ENCODE peak calls at places on chromosomes 4 and X, in seven cellular contexts. L is K562, K is NB4, P is prostate gland, Y is H1, M is stomach, D is tibial nerve. H is an unnamed sample.

GRCh38 chrX:31333181-31333831 is 261.5 kb upstream of the FTHL17 start:
- DNase-seq in L (no peak), K (no peak), P (no peak), Y (no peak), M (no peak), D (no peak), H (no peak)

GRCh38 chr4:165757426-165757825 is 115.6 kb upstream of the TLL1 start:
- DNase-seq in L (no peak), K (no peak), P (no peak), Y (no peak), M (no peak), D (no peak), H (no peak)

GRCh38 chrX:22950278-22951266 is 49.2 kb upstream of the DDX53 start:
- DNase-seq in L (no peak), K (peak; percentile 59), P (no peak), Y (no peak), M (no peak), D (no peak), H (peak; percentile 44)

GRCh38 chrX:10598540-10598939 is 21.8 kb downstream of the MID1 start:
- DNase-seq in L (no peak), K (no peak), P (no peak), Y (no peak), M (no peak), D (no peak), H (peak; percentile 37)

GRCh38 chrX:123087326-123087725 is 96.8 kb upstream of the GRIA3 start:
- DNase-seq in L (no peak), K (peak; percentile 44), P (no peak), Y (no peak), M (no peak), D (no peak), H (no peak)

GRCh38 chrX:50448565-50448964 is 22.1 kb downstream of the DGKK start:
- DNase-seq in L (peak; percentile 21), K (peak; percentile 71), P (no peak), Y (no peak), M (no peak), D (no peak), H (no peak)

GRCh38 chr4:113467581-113467980 is 294.0 kb downstream of the CAMK2D start:
- DNase-seq in L (no peak), K (peak; percentile 23), P (no peak), Y (no peak), M (no peak), D (peak; percentile 39), H (no peak)

GRCh38 chrX:53481093-53481492 is 46.9 kb upstream of the HSD17B10 start:
- DNase-seq in L (peak; percentile 28), K (peak; percentile 45), P (no peak), Y (no peak), M (peak; percentile 26), D (no peak), H (peak; percentile 12)

GRCh38 chr4:123564758-123565346 is 168.3 kb downstream of the SPRY1 start:
- DNase-seq in L (peak; percentile 74), K (peak; percentile 91), P (peak; percentile 35), Y (peak; percentile 41), M (peak; percentile 52), D (peak; percentile 41), H (peak; percentile 69)

GRCh38 chrX:119474615-119475388 is 6.6 kb downstream of the SLC25A5 start:
- DNase-seq in L (no peak), K (no peak), P (no peak), Y (no peak), M (no peak), D (no peak), H (no peak)

GRCh38 chr4:149113804-149114430 is 671.7 kb upstream of the NR3C2 start:
- DNase-seq in L (no peak), K (no peak), P (no peak), Y (no peak), M (no peak), D (no peak), H (no peak)

GRCh38 chrX:1453390-1453783 is 678 bp upstream of the ASMTL start:
- DNase-seq in L (no peak), K (no peak), P (no peak), Y (no peak), M (no peak), D (no peak), H (no peak)
- H3K4me3 ChIP-seq in L (peak overlapping the region; percentile 49), K (no peak overlapping the region), P (peak overlapping the region; percentile 38), Y (peak overlapping the region; percentile 55), M (peak overlapping the region; percentile 66), D (peak overlapping the region; percentile 44), H (peak overlapping the region; percentile 38)

GRCh38 chrX:141180851-141181250 is 3.9 kb upstream of the LDOC1 start:
- DNase-seq in L (no peak), K (no peak), P (no peak), Y (no peak), M (no peak), D (no peak), H (no peak)

GRCh38 chrX:141175786-141176185 is 1.1 kb downstream of the LDOC1 start:
- DNase-seq in L (no peak), K (no peak), P (no peak), Y (no peak), M (no peak), D (no peak), H (no peak)

DNA sequence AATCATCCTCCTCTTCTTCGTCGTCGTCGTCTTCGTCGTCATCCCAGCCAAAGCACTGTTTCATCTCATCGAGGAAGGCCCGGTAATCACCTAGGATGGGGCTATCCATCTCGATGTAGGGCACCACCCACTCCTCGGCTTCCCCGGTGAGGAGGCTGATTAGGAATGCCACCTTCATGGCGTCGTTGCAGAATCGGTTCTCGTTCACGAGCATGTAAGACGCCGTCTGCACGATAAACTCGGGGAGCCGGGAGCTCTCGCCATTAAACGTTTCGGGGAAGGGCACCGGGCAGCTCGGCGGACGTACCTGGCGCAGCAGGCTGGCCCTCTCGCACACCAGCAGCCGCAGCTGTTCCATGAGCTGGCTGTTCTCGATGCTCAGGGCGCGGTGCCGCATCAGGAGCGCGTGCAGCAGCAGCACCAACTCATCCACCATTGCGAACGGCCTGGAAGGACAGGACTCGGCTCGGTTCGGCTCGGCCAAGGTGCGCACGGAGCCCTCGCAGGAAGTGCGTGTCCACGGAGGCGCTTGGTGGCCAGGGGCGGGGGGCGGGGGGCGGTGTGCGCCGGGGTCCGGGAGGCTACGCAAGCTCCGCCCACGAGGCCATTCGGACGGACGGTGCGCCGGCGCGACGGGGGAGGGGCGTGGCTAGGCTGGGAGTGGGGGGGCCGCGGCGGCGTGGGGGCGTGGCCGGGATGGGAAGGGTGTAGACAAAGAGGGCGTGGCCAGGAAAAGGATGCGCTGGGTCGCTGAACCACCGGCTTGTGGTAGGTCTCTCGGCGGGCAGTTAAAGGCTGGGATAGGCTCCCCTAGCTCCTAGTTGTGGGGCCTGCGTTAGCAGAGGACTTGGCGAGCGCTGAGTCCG is at the start of gene LDOC1:
- DNase-seq in L (peak; percentile 64), K (no peak), P (peak; percentile 67), Y (peak; percentile 70), M (peak; percentile 73), D (peak; percentile 56), H (peak; percentile 85)
- TF ChIP-seq POLR2A in L (no peak), K (no peak), P (no peak), Y (peak; percentile 60), M (no peak), D (no peak), H (peak; percentile 17)

GRCh38 chr4:25377572-25377882 is 464 bp downstream of the ANAPC4 start:
- DNase-seq in L (no peak), K (no peak), P (no peak), Y (no peak), M (no peak), D (no peak), H (no peak)

GRCh38 chr4:25378130-25378743 is 1.2 kb downstream of the ANAPC4 start:
- DNase-seq in L (no peak), K (peak; percentile 18), P (no peak), Y (no peak), M (no peak), D (no peak), H (no peak)

GRCh38 chr4:25379591-25379990 is 2.5 kb downstream of the ANAPC4 start:
- DNase-seq in L (peak; percentile 23), K (peak; percentile 30), P (no peak), Y (no peak), M (no peak), D (no peak), H (no peak)

DNA sequence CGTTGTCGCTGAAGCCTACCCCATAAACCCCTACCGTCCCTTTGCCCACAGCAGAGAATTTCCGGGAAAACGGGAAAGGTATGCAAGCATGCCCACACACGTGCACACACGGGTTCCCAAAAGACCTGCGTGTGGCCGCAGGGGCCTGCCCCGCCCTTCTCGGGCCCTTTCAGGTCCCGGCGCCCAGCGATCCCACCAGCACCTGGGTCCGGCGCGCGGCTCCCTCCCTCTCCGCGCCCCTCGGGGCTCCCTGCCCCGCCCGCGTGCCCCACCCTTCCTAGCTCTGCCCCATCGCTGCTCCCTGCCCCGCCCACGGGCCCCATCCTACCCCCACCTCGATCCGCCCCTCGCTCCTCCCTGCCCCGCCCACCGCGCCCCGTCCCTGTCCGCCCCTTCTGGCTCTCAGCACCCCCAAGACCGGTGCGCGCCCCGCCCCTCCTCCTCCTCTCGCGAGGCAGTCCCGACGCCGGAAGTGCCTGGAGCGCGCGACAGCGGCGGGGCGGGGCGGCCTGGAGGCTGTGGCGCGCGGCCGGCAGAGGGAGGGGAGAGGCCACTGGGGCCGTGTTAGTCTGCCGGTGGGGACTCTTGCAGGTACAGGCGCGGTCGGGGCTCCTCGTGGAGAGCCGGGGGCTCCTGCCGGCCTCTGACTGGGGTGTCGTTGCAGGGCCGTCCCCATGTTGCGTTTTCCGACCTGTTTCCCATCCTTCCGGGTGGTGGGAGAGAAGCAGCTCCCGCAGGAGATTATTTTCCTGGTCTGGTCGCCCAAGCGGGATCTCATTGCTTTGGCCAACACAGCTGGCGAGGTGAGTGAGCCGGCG is at the start of gene ANAPC4:
- DNase-seq in L (peak; percentile 99), K (peak; percentile 99), P (peak; percentile 94), Y (peak; percentile 84), M (peak; percentile 96), D (peak; percentile 85), H (peak; percentile 98)
- H3K4me3 ChIP-seq in L (peak within 1 kb of the TSS; percentile 69), K (peak within 1 kb of the TSS; percentile 81), P (peak within 1 kb of the TSS; percentile 96), Y (peak within 1 kb of the TSS; percentile 85), M (peak within 1 kb of the TSS; percentile 66), D (peak within 1 kb of the TSS; percentile 78), H (peak within 1 kb of the TSS; percentile 90)

GRCh38 chr4:155405059-155405458 is 28.3 kb upstream of the MAP9 start:
- DNase-seq in L (no peak), K (no peak), P (peak; percentile 22), Y (no peak), M (no peak), D (no peak), H (no peak)

GRCh38 chr4:155402941-155403340 is 26.2 kb upstream of the MAP9 start:
- DNase-seq in L (no peak), K (no peak), P (no peak), Y (no peak), M (no peak), D (no peak), H (no peak)

GRCh38 chr4:155407480-155407879 is 30.7 kb upstream of the MAP9 start:
- DNase-seq in L (no peak), K (no peak), P (no peak), Y (no peak), M (no peak), D (no peak), H (no peak)

GRCh38 chr4:155400893-155401292 is 24.1 kb upstream of the MAP9 start:
- DNase-seq in L (no peak), K (no peak), P (no peak), Y (no peak), M (no peak), D (no peak), H (no peak)

DNA sequence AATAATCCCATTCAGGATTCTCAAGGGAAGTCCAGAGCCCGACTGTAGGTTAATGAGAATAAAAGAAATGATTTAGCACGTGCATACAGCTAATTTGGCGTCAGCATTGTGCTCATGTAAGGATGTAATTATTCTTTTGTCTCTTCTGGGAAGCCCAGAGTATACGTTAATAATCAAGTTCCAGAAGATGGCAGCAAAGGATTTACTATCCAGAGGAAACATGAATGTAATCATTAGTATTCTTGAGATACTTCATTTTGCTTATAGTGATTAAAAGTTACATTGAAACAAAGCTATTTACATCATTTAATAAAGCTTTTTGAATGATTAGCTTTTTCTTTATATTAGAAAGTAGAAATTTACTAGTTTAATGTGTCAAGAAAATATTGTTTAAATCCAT is 27.1 kb upstream of the MAP9 start:
- DNase-seq in L (no peak), K (peak; percentile 3), P (no peak), Y (no peak), M (no peak), D (no peak), H (no peak)
- TF ChIP-seq POLR2A in L (no peak), K (no peak), P (no peak), Y (no peak), M (no peak), D (no peak), H (no peak)

H was measured in body of pancreas.